ENCODE peak calls at places on chromosomes 1 and 21, in five cellular contexts. U is SHP77, Q is NB4, O is GM13976, F is IMR-90. Y is an unnamed sample.

GRCh38 chr1:232318143-232318542 is 311.8 kb downstream of the SIPA1L2 start:
- DNase-seq in Q (no peak), F (no peak), U (no peak), O (no peak), Y (no peak)

GRCh38 chr1:14369526-14370213 is 228.8 kb upstream of the KAZN start:
- DNase-seq in F (no peak), U (no peak), O (no peak), Q (no peak), Y (no peak)

GRCh38 chr1:7467476-7468175 is 303.5 kb upstream of the VAMP3 start:
- DNase-seq in U (no peak), O (no peak), F (no peak), Q (no peak), Y (no peak)

GRCh38 chr1:248404024-248404423 is 1.2 kb downstream of the OR2T1 start:
- DNase-seq in F (peak; percentile 19), U (no peak), Q (peak; percentile 17), O (no peak), Y (no peak)

GRCh38 chr21:44925027-44925755 is 4.5 kb upstream of the ITGB2 start:
- DNase-seq in F (peak; percentile 64), U (no peak), Q (peak; percentile 79), O (no peak), Y (peak; percentile 52)

GRCh38 chr1:81699234-81699633 is 101.5 kb upstream of the ADGRL2 start:
- DNase-seq in Q (no peak), O (no peak), U (no peak), F (peak; percentile 80), Y (no peak)

GRCh38 chr1:201369209-201369608 is 8.3 kb downstream of the TNNT2 start:
- DNase-seq in U (no peak), Q (no peak), F (no peak), O (no peak), Y (no peak)

GRCh38 chr1:14494931-14495330 is 103.6 kb upstream of the KAZN start:
- DNase-seq in U (no peak), O (no peak), Q (no peak), F (no peak), Y (no peak)

GRCh38 chr1:231442735-231443134 is 20.6 kb upstream of the EGLN1 start:
- DNase-seq in F (no peak), U (no peak), Q (no peak), O (no peak), Y (no peak)

GRCh38 chr1:119327066-119327435 is 41.5 kb upstream of the HAO2 start:
- DNase-seq in U (no peak), Q (no peak), O (no peak), F (no peak), Y (no peak)

GRCh38 chr1:32817815-32818786 is 648 bp downstream of the S100PBP start:
- DNase-seq in U (peak; percentile 40), Q (no peak), O (no peak), F (peak; percentile 39), Y (peak; percentile 54)

GRCh38 chr1:3070654-3071506 is 1.9 kb downstream of the PRDM16 start:
- DNase-seq in U (no peak), Q (no peak), F (no peak), O (no peak), Y (no peak)

GRCh38 chr1:32247983-32248889 is 1.2 kb downstream of the FAM167B start:
- DNase-seq in U (peak; percentile 92), F (peak; percentile 52), O (peak; percentile 89), Q (peak; percentile 70), Y (peak; percentile 83)

GRCh38 chr1:2224621-2225020 is 3.5 kb upstream of the SKI start:
- DNase-seq in F (no peak), Q (no peak), U (no peak), O (no peak), Y (no peak)

GRCh38 chr1:225253784-225254183 is 174.1 kb downstream of the LBR start:
- DNase-seq in U (no peak), O (no peak), Q (no peak), F (peak; percentile 3), Y (no peak)

GRCh38 chr21:31803039-31804007 is 69.5 kb upstream of the HUNK start:
- DNase-seq in Q (no peak), U (no peak), F (no peak), O (no peak), Y (no peak)

GRCh38 chr1:210340751-210341328 is 12.1 kb downstream of the HHAT start:
- DNase-seq in U (no peak), F (no peak), O (no peak), Q (no peak), Y (peak; percentile 31)

GRCh38 chr1:46285730-46286477 is 17.5 kb downstream of the LRRC41 start:
- DNase-seq in Q (peak; percentile 54), U (peak; percentile 90), F (no peak), O (no peak), Y (peak; percentile 27)

GRCh38 chr1:88141499-88142074 is 542.5 kb upstream of the PKN2 start:
- DNase-seq in F (no peak), U (no peak), Q (peak; percentile 10), O (no peak), Y (no peak)

GRCh38 chr1:19430121-19431068 is 54.9 kb downstream of the CAPZB start:
- DNase-seq in F (peak; percentile 80), Q (no peak), O (no peak), U (no peak), Y (no peak)

GRCh38 chr1:194598098-194598497 is 1411.7 kb upstream of the B3GALT2 start:
- DNase-seq in F (no peak), U (no peak), O (no peak), Q (no peak), Y (no peak)

GRCh38 chr21:19237603-19238002 is 834.0 kb upstream of the TMPRSS15 start:
- DNase-seq in F (no peak), O (no peak), Q (no peak), U (no peak), Y (no peak)